ENCODE peak calls at places on chromosomes 7 and 10, in eight cellular contexts. E is uterus, A is HepG2, T is A549, B is esophagus squamous epithelium, Y is HCT116, U is heart left ventricle, J is Peyer's patch. D is an unnamed sample.

GRCh38 chr10:66910676-66911075 is 15.2 kb upstream of the LRRTM3 start:
- DNase-seq in E (no peak), A (no peak), T (peak), B (no peak), Y (no peak), U (no peak), J (no peak), D (no peak)

GRCh38 chr7:20865684-20866083 is 79.0 kb upstream of the SP8 start:
- DNase-seq in E (no peak), A (no peak), T (no peak), B (no peak), Y (no peak), U (no peak), J (no peak), D (no peak)

GRCh38 chr10:70622981-70623844 is 20.7 kb upstream of the PRF1 start:
- DNase-seq in E (no peak), A (no peak), T (no peak), B (no peak), Y (no peak), U (no peak), J (no peak), D (no peak)

GRCh38 chr7:12643001-12643400 is 44.4 kb upstream of the ARL4A start:
- DNase-seq in E (no peak), A (no peak), T (no peak), B (no peak), Y (no peak), U (no peak), J (no peak), D (no peak)

GRCh38 chr7:115558186-115558585 is 472.4 kb downstream of the TFEC start:
- DNase-seq in E (no peak), A (no peak), T (no peak), B (no peak), Y (no peak), U (no peak), J (no peak), D (no peak)

GRCh38 chr7:151194188-151194587 is 7.1 kb upstream of the ASB10 start:
- DNase-seq in E (no peak), A (no peak), T (no peak), B (no peak), Y (no peak), U (no peak), J (no peak), D (no peak)

GRCh38 chr7:24821045-24821853 is 64.0 kb upstream of the GSDME start:
- DNase-seq in E (peak), A (peak), T (peak), B (peak), Y (peak), U (peak), J (peak), D (peak)

GRCh38 chr10:101235766-101236165 is 6.5 kb upstream of the LBX1 start:
- DNase-seq in E (no peak), A (no peak), T (no peak), B (no peak), Y (no peak), U (no peak), J (no peak), D (no peak)

GRCh38 chr10:129101232-129101980 is 365.6 kb upstream of the MGMT start:
- DNase-seq in E (no peak), A (no peak), T (no peak), B (no peak), Y (no peak), U (no peak), J (no peak), D (no peak)

GRCh38 chr7:153190452-153190851 is 430.9 kb downstream of the ACTR3B start:
- DNase-seq in E (no peak), A (no peak), T (peak), B (no peak), Y (peak), U (no peak), J (no peak), D (peak)

GRCh38 chr7:127783267-127783559 is 131.2 kb downstream of the SND1 start:
- DNase-seq in E (no peak), A (no peak), T (no peak), B (no peak), Y (no peak), U (no peak), J (no peak), D (no peak)

GRCh38 chr10:88386878-88387773 is 196.0 kb downstream of the RNLS start:
- DNase-seq in E (peak), A (peak), T (peak), B (no peak), Y (peak), U (no peak), J (no peak), D (peak)

GRCh38 chr7:157397751-157398691 is 61.2 kb downstream of the DNAJB6 start:
- DNase-seq in E (peak), A (peak), T (peak), B (no peak), Y (no peak), U (peak), J (no peak), D (peak)

GRCh38 chr10:44689368-44689767 is 221.8 kb upstream of the TMEM72 start:
- DNase-seq in E (no peak), A (no peak), T (no peak), B (no peak), Y (no peak), U (no peak), J (no peak), D (no peak)

GRCh38 chr10:48406204-48406603 is 99.7 kb downstream of the MAPK8 start:
- DNase-seq in E (no peak), A (no peak), T (peak), B (no peak), Y (peak), U (no peak), J (no peak), D (peak)

GRCh38 chr7:98626393-98627061 is 9.4 kb downstream of the NPTX2 start:
- DNase-seq in E (no peak), A (no peak), T (no peak), B (no peak), Y (no peak), U (no peak), J (no peak), D (no peak)

GRCh38 chr7:73822319-73823173 is 8.2 kb upstream of the CLDN4 start:
- DNase-seq in E (peak), A (peak), T (peak), B (no peak), Y (peak), U (no peak), J (no peak), D (peak)

GRCh38 chr10:16867556-16867955 is 50.3 kb upstream of the RSU1 start:
- DNase-seq in E (no peak), A (no peak), T (no peak), B (no peak), Y (peak), U (no peak), J (no peak), D (no peak)

GRCh38 chr10:26579256-26580063 is 118.0 kb upstream of the PDSS1 start:
- DNase-seq in E (no peak), A (no peak), T (no peak), B (no peak), Y (no peak), U (no peak), J (no peak), D (no peak)

GRCh38 chr7:101534873-101535272 is 94.2 kb downstream of the MYL10 start:
- DNase-seq in E (no peak), A (no peak), T (no peak), B (no peak), Y (no peak), U (no peak), J (no peak), D (no peak)

GRCh38 chr10:77974396-77975074 is 48.0 kb upstream of the DLG5 start:
- DNase-seq in E (no peak), A (peak), T (peak), B (no peak), Y (peak), U (no peak), J (no peak), D (peak)

GRCh38 chr7:131480384-131481315 is 75.8 kb downstream of the PODXL start:
- DNase-seq in E (no peak), A (peak), T (peak), B (no peak), Y (no peak), U (no peak), J (no peak), D (no peak)

GRCh38 chr10:24463683-24464426 is 254.9 kb downstream of the KIAA1217 start:
- DNase-seq in E (peak), A (no peak), T (peak), B (no peak), Y (no peak), U (no peak), J (no peak), D (no peak)

GRCh38 chr10:83983578-83984255 is 155.6 kb upstream of the GHITM start:
- DNase-seq in E (no peak), A (peak), T (peak), B (no peak), Y (peak), U (no peak), J (no peak), D (no peak)

GRCh38 chr7:23106801-23107713 is 1.5 kb downstream of the KLHL7 start:
- DNase-seq in E (no peak), A (no peak), T (no peak), B (no peak), Y (no peak), U (no peak), J (no peak), D (no peak)

GRCh38 chr7:23106491-23106800 is 861 bp downstream of the KLHL7 start:
- DNase-seq in E (no peak), A (no peak), T (no peak), B (no peak), Y (no peak), U (no peak), J (no peak), D (no peak)

GRCh38 chr7:23105086-23105643 is 420 bp upstream of the KLHL7 start:
- DNase-seq in E (no peak), A (no peak), T (no peak), B (no peak), Y (no peak), U (no peak), J (no peak), D (no peak)

GRCh38 chr7:23107781-23108180 is 2.2 kb downstream of the KLHL7 start:
- DNase-seq in E (no peak), A (no peak), T (no peak), B (no peak), Y (no peak), U (no peak), J (no peak), D (no peak)

DNA sequence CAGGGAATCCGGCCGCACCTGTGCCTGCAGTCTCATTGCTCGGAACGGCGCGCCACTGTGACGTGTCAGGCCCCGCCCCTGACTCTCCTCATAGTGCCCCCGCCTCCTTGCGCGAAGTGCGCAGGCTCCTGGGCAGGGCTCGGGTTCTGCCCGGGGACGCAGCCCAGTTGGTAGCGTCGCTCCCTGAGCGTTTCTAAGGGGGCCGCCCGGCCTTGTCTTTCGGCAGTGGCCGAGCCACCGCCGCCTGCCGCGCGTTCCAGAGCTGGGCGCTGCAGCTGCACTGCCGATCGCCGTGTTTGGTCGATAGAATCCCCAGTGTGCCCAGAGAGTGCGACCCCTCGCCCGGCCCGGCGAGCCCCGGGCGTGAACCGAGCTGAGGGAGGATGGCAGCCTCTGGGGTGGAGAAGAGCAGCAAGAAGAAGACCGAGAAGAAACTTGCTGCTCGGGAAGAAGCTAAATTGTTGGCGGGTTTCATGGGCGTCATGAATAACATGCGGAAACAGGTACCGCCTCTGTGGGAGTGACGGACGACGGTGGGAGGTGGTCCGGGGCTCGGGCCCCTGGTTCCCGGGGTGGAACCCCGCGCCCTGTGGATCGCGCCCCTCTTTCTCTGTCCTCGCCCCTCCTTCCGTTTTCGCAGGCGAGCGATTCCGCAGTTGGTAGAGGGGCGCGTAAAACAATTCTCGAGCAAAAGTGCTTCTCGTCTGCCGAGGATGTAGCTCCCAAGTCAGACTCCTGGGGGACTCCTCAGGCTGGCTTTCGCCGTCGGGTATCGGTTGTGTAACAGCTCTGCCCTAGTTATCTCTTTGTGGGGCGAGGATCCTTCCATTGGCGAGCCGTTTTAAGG is at the start of gene KLHL7:
- DNase-seq in E (peak), A (peak), T (peak), B (peak), Y (peak), U (peak), J (peak), D (peak)
- TF ChIP-seq POLR2A in E (peak), A (peak), T (peak), B (peak), Y (peak), U (peak), J (peak), D (peak)

GRCh38 chr10:58989486-58990039 is 186.9 kb upstream of the PHYHIPL start:
- DNase-seq in E (no peak), A (no peak), T (no peak), B (no peak), Y (no peak), U (no peak), J (no peak), D (no peak)

GRCh38 chr10:58993480-58994221 is 182.8 kb upstream of the PHYHIPL start:
- DNase-seq in E (no peak), A (no peak), T (no peak), B (no peak), Y (no peak), U (no peak), J (no peak), D (no peak)

GRCh38 chr10:58990693-58991092 is 185.8 kb upstream of the PHYHIPL start:
- DNase-seq in E (no peak), A (no peak), T (no peak), B (no peak), Y (no peak), U (no peak), J (no peak), D (no peak)

GRCh38 chr10:58992830-58993460 is 183.5 kb upstream of the PHYHIPL start:
- DNase-seq in E (no peak), A (no peak), T (no peak), B (no peak), Y (no peak), U (no peak), J (no peak), D (no peak)

DNA sequence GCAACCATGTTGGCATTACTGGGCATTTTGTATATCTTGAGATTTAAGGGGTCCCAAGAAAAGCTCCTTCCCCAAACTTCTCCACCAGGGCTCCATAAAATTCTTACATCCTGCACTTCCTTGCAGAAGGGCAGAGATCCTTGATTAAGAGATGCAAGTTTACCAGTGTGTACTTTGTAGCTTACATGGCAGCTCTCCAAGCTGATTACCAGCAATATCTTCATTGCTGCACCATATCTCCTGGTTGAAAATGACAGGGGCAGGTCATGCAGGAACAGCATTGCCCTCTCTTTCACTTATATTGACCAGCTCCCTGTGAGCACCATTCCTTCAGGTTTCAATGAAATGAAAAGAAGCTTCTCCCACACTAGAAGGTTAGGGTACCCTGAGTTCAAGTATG is 184.6 kb upstream of the PHYHIPL start:
- DNase-seq in E (no peak), A (no peak), T (no peak), B (no peak), Y (no peak), U (no peak), J (no peak), D (no peak)
- TF ChIP-seq POLR2A in E (no peak), A (no peak), T (no peak), B (no peak), Y (no peak), U (no peak), J (no peak), D (no peak)

DNA sequence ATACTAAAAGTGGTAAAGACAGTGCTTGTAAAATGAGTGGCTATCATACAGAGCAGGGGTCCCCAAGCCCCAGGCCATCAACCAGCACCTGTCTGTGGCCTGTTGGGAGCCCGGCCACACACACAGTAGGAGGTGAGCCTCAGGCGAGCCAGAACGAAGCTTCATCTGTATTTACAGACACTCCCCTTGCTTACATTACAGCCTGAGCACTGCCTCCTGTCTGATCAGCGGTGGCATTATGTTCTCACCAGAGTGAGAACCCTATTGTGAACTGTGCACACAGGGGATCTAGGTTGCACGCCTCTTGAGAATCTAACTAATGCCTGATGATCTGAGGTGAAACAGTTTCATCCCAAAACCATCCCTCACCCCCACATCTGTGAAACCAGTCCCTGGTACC is 58.7 kb downstream of the ITGA8 start:
- DNase-seq in E (no peak), A (no peak), T (no peak), B (no peak), Y (no peak), U (no peak), J (no peak), D (no peak)
- TF ChIP-seq POLR2A in E (no peak), A (no peak), T (no peak), B (no peak), Y (no peak), U (no peak), J (no peak), D (no peak)

GRCh38 chr10:69318087-69318996 is 40.0 kb downstream of the HK1 start:
- DNase-seq in E (peak), A (no peak), T (peak), B (peak), Y (peak), U (peak), J (peak), D (peak)
- TF ChIP-seq POLR2A in E (peak), A (no peak), T (peak), B (peak), Y (no peak), U (peak), J (peak), D (peak)

DNA sequence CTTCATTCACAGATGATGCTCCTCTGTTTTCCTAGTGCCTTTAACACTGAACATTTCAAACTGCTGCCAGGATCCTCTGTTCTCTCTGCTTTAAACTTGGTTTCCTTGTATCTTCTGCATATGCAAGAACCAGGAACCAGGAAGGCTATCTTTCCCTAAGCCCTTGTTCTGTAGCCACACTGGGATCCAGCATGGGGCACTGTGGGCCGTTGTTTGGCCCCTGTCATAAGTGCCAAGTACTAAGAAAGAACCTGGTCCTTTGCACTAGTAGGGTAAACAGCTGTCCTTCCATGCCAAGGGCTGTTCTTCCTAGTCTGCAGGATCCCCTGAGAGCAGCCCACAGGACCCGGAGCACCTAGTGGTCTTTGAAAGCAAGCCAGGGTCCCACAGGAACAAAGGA is 49.0 kb upstream of the TRIM8 start:
- DNase-seq in E (no peak), A (no peak), T (no peak), B (no peak), Y (no peak), U (no peak), J (no peak), D (no peak)
- TF ChIP-seq POLR2A in E (no peak), A (no peak), T (no peak), B (no peak), Y (no peak), U (no peak), J (no peak), D (no peak)

GRCh38 chr7:129950191-129950940 is 2.4 kb downstream of the UBE2H start:
- DNase-seq in E (no peak), A (no peak), T (no peak), B (no peak), Y (no peak), U (no peak), J (no peak), D (no peak)

GRCh38 chr7:129949292-129950133 is 3.2 kb downstream of the UBE2H start:
- DNase-seq in E (no peak), A (peak), T (no peak), B (no peak), Y (peak), U (no peak), J (peak), D (peak)

GRCh38 chr7:129952653-129953560 is at the start of gene UBE2H:
- DNase-seq in E (peak), A (peak), T (peak), B (peak), Y (peak), U (peak), J (peak), D (peak)

GRCh38 chr7:129951076-129952011 is 1.4 kb downstream of the UBE2H start:
- DNase-seq in E (no peak), A (no peak), T (no peak), B (no peak), Y (no peak), U (peak), J (peak), D (peak)

GRCh38 chr7:129952164-129952652 is 552 bp downstream of the UBE2H start:
- DNase-seq in E (peak), A (no peak), T (peak), B (no peak), Y (no peak), U (peak), J (peak), D (peak)
- TF ChIP-seq POLR2A in E (no peak), A (no peak), T (no peak), B (no peak), Y (no peak), U (no peak), J (no peak), D (no peak)

GRCh38 chr7:55502988-55503514 is 69.3 kb downstream of the VOPP1 start:
- DNase-seq in E (no peak), A (no peak), T (no peak), B (no peak), Y (no peak), U (no peak), J (no peak), D (no peak)

GRCh38 chr7:55502209-55502608 is 70.1 kb downstream of the VOPP1 start:
- DNase-seq in E (no peak), A (no peak), T (no peak), B (no peak), Y (no peak), U (no peak), J (no peak), D (no peak)

GRCh38 chr7:55507743-55508142 is 64.6 kb downstream of the VOPP1 start:
- DNase-seq in E (no peak), A (no peak), T (no peak), B (no peak), Y (no peak), U (no peak), J (no peak), D (no peak)

GRCh38 chr7:55504093-55504859 is 68.0 kb downstream of the VOPP1 start:
- DNase-seq in E (no peak), A (no peak), T (no peak), B (no peak), Y (no peak), U (no peak), J (no peak), D (no peak)

DNA sequence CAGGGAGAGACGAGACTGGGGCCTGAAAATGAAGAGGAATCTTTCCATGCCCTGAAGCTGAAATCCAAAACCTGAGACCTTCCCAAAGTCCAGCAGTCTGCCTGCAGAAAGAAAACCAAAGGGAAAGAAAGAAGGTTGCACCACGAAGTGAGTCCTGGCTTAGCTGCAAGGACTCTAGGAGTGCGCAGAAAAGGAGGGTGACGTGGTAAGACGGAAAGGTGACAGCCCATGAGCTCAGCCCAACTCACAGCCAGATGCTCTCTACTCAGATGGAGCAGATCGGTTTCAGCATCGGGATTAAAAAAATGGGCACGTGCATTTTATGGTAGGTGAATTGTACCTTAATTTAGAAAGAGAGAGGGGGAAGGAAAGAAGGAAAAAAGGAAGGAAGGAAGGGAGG is 67.0 kb downstream of the VOPP1 start:
- DNase-seq in E (no peak), A (no peak), T (no peak), B (no peak), Y (no peak), U (no peak), J (no peak), D (no peak)
- TF ChIP-seq POLR2A in E (no peak), A (no peak), T (no peak), B (no peak), Y (no peak), U (no peak), J (no peak), D (no peak)

D was measured in erythroblast.